ENCODE peak calls at places on chromosome 5, in nine cellular contexts. Y is AG09309, I is AG10803, Q is left ventricle myocardium inferior, V is stomach, M is HFFc6, Z is cardiac fibroblast, E is cardiac muscle cell, D is MM.1S. A is an unnamed sample.

GRCh38 chr5:157670662-157671591 is at the start of gene C5orf52:
- DNase-seq in Y (no peak), I (peak; percentile 8), Q (peak; percentile 18), V (no peak), M (peak; percentile 7), Z (peak; percentile 39), E (peak; percentile 39), D (no peak), A (no peak)

GRCh38 chr5:141883184-141883947 is 5.2 kb upstream of the PCDH1 start:
- DNase-seq in Y (no peak), I (peak; percentile 11), Q (peak; percentile 56), V (no peak), M (peak; percentile 23), Z (peak; percentile 33), E (peak; percentile 50), D (no peak), A (peak; percentile 22)

GRCh38 chr5:91074615-91075014 is 308.5 kb downstream of the ARRDC3 start:
- DNase-seq in Y (peak; percentile 82), I (peak; percentile 97), Q (no peak), V (no peak), M (peak; percentile 84), Z (peak; percentile 97), E (peak; percentile 88), D (no peak), A (peak; percentile 41)

GRCh38 chr5:151739395-151739794 is 19.0 kb downstream of the ATOX1 start:
- DNase-seq in Y (no peak), I (no peak), Q (no peak), V (no peak), M (peak; percentile 4), Z (no peak), E (peak; percentile 63), D (no peak), A (no peak)

GRCh38 chr5:139141841-139142240 is 56.3 kb downstream of the SIL1 start:
- DNase-seq in Y (peak; percentile 48), I (peak; percentile 34), Q (peak; percentile 45), V (peak; percentile 87), M (peak; percentile 49), Z (peak; percentile 85), E (peak; percentile 88), D (no peak), A (peak; percentile 71)

GRCh38 chr5:135471726-135472125 is 19.6 kb upstream of the TIFAB start:
- DNase-seq in Y (no peak), I (no peak), Q (no peak), V (no peak), M (no peak), Z (no peak), E (no peak), D (no peak), A (no peak)

GRCh38 chr5:54758038-54758437 is 227.4 kb downstream of the ESM1 start:
- DNase-seq in Y (peak; percentile 86), I (peak; percentile 89), Q (no peak), V (no peak), M (peak; percentile 84), Z (peak; percentile 91), E (peak; percentile 82), D (no peak), A (peak; percentile 46)

GRCh38 chr5:140205216-140205615 is 30.2 kb downstream of the CYSTM1 start:
- DNase-seq in Y (no peak), I (peak; percentile 53), Q (no peak), V (no peak), M (no peak), Z (no peak), E (peak; percentile 30), D (no peak), A (no peak)

GRCh38 chr5:178538624-178539344 is 51.4 kb downstream of the COL23A1 start:
- DNase-seq in Y (no peak), I (peak; percentile 53), Q (no peak), V (no peak), M (no peak), Z (no peak), E (no peak), D (no peak), A (no peak)

GRCh38 chr5:83750759-83751158 is 30.1 kb upstream of the HAPLN1 start:
- DNase-seq in Y (no peak), I (no peak), Q (no peak), V (no peak), M (no peak), Z (no peak), E (no peak), D (no peak), A (no peak)

GRCh38 chr5:9467199-9468069 is 78.4 kb downstream of the SEMA5A start:
- DNase-seq in Y (no peak), I (no peak), Q (no peak), V (no peak), M (no peak), Z (peak; percentile 3), E (no peak), D (no peak), A (peak; percentile 84)

GRCh38 chr5:138177936-138178515 is 404 bp downstream of the BRD8 start:
- DNase-seq in Y (no peak), I (peak; percentile 20), Q (peak; percentile 24), V (peak; percentile 31), M (peak; percentile 9), Z (peak; percentile 44), E (peak; percentile 27), D (peak; percentile 42), A (peak; percentile 72)

GRCh38 chr5:28110756-28111155 is 1072.4 kb upstream of the CDH9 start:
- DNase-seq in Y (no peak), I (no peak), Q (no peak), V (no peak), M (no peak), Z (no peak), E (no peak), D (no peak), A (no peak)

GRCh38 chr5:60856059-60856458 is 12.0 kb upstream of the ELOVL7 start:
- DNase-seq in Y (no peak), I (peak; percentile 68), Q (no peak), V (no peak), M (peak; percentile 18), Z (peak; percentile 74), E (peak; percentile 72), D (no peak), A (peak; percentile 60)

GRCh38 chr5:92945630-92946097 is 635.4 kb downstream of the NR2F1-AS1 start:
- DNase-seq in Y (no peak), I (peak; percentile 14), Q (no peak), V (no peak), M (no peak), Z (peak; percentile 62), E (peak; percentile 58), D (no peak), A (no peak)

GRCh38 chr5:87282254-87282653 is 14.6 kb downstream of the RASA1 start:
- DNase-seq in Y (no peak), I (no peak), Q (no peak), V (no peak), M (no peak), Z (no peak), E (no peak), D (peak; percentile 46), A (no peak)

GRCh38 chr5:159392881-159393280 is 62.6 kb upstream of the IL12B start:
- DNase-seq in Y (no peak), I (no peak), Q (no peak), V (no peak), M (no peak), Z (no peak), E (no peak), D (no peak), A (no peak)

GRCh38 chr5:135333737-135334515 is 65.1 kb downstream of the MACROH2A1 start:
- DNase-seq in Y (no peak), I (no peak), Q (no peak), V (no peak), M (no peak), Z (peak; percentile 37), E (no peak), D (no peak), A (no peak)

GRCh38 chr5:22709743-22710142 is 143.4 kb downstream of the CDH12 start:
- DNase-seq in Y (no peak), I (no peak), Q (no peak), V (no peak), M (no peak), Z (no peak), E (no peak), D (no peak), A (peak; percentile 66)
- TF ChIP-seq CTCF in Y (no peak), I (no peak), Q (no peak), V (no peak), M (no peak), Z (no peak), E (no peak), D (no peak), A (no peak)

GRCh38 chr5:58185397-58186195 is 274.3 kb downstream of the PLK2 start:
- DNase-seq in Y (no peak), I (peak; percentile 43), Q (no peak), V (no peak), M (no peak), Z (peak; percentile 49), E (no peak), D (no peak), A (peak; percentile 37)
- TF ChIP-seq CTCF in Y (no peak), I (no peak), Q (no peak), V (no peak), M (no peak), Z (no peak), E (no peak), D (no peak), A (no peak)

GRCh38 chr5:3852154-3852930 is 256.7 kb downstream of the IRX1 start:
- DNase-seq in Y (no peak), I (no peak), Q (no peak), V (no peak), M (no peak), Z (peak; percentile 2), E (no peak), D (no peak), A (no peak)
- TF ChIP-seq CTCF in Y (no peak), I (no peak), Q (no peak), V (no peak), M (no peak), Z (no peak), E (no peak), D (no peak), A (no peak)

DNA sequence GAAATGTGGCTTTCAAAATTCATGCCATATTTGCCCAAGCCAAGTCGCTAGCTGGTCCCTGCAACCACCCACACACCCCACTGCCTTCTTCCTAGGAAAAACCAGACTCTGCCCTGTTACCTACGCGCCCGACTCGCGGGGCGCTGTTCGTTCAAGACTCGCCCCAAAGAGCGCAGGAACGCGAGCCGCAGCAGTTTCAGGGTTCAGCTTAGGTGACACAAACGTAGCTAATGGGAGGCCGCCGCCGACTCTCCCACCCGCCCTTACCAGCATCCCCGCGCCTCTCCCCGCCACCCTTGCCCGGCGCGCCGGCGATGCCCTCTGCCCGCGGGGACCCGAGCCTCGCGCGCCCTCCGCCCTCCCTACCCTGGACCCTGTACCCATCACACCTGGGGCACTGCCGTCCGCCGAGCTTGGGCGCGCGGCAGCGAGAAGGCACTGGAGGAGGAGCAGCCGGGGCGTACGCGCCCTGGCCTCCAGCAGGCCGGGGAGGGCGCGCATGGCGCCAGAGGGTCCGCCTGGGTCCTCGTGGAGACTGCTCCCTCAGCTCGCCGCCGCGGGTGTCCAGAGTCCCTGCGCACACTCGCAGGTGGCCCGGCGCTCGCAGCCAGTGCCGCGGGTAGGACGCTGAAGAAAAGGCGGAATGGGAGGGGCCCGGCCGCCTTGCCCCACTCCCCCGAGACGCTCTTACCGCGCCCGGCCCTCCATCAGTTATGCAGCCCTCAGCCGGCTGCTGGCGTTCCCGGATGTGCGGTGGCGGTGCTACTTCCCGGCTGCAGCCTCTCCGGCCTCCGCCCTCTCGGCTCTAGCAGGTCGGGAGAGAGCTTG is at the start of gene EMB:
- DNase-seq in Y (no peak), I (peak; percentile 6), Q (peak; percentile 68), V (peak; percentile 66), M (no peak), Z (peak; percentile 50), E (no peak), D (peak; percentile 92), A (peak; percentile 75)
- TF ChIP-seq CTCF in Y (no peak), I (no peak), Q (peak; percentile 20), V (no peak), M (no peak), Z (peak; percentile 20), E (no peak), D (peak; percentile 53), A (peak; percentile 27)

A was measured in MCF 10A.